ENCODE peak calls at places on chromosomes 3 and 15, in seven cellular contexts. R is lower leg skin; M is stimulated activated CD4-positive, alpha-beta T cell treated with anti-CD3 and anti-CD28 coated beads, Interleukin-12 subunit alpha, Interleukin-12 subunit beta, amount 100 ng/mL, for 4 hours; G is NCI-H460; I is heart right ventricle; C is cardiac muscle cell; H is HS-27A. F is an unnamed sample.

GRCh38 chr15:95975212-95975611 is 355.3 kb upstream of the NR2F2 start:
- DNase-seq in R (no peak), M (no peak), G (no peak), I (no peak), C (no peak), H (no peak), F (no peak)

GRCh38 chr3:99895706-99896441 is 78.2 kb downstream of the CMSS1 start:
- DNase-seq in R (no peak), M (no peak), G (peak), I (no peak), C (peak), H (peak), F (peak)

GRCh38 chr3:127457094-127457475 is 133.4 kb downstream of the TPRA1 start:
- DNase-seq in R (no peak), M (peak), G (no peak), I (no peak), C (peak), H (no peak), F (peak)

GRCh38 chr15:82540984-82541431 is 751 bp upstream of the RPS17 start:
- DNase-seq in R (no peak), M (no peak), G (no peak), I (no peak), C (peak), H (no peak), F (no peak)

GRCh38 chr3:24548278-24548677 is 53.6 kb upstream of the THRB start:
- DNase-seq in R (no peak), M (no peak), G (no peak), I (no peak), C (peak), H (no peak), F (no peak)

GRCh38 chr3:9715127-9715526 is 11.5 kb downstream of the CPNE9 start:
- DNase-seq in R (no peak), M (no peak), G (no peak), I (no peak), C (no peak), H (no peak), F (no peak)

GRCh38 chr3:127744216-127744815 is 71.6 kb downstream of the ABTB1 start:
- DNase-seq in R (no peak), M (no peak), G (no peak), I (no peak), C (no peak), H (no peak), F (no peak)

GRCh38 chr3:148023994-148024393 is 614.8 kb downstream of the ZIC1 start:
- DNase-seq in R (no peak), M (no peak), G (no peak), I (peak), C (peak), H (no peak), F (peak)

GRCh38 chr15:99305761-99306505 is 54.7 kb downstream of the LRRC28 start:
- DNase-seq in R (no peak), M (no peak), G (no peak), I (peak), C (peak), H (peak), F (no peak)

GRCh38 chr15:96053039-96054021 is 277.2 kb upstream of the NR2F2 start:
- DNase-seq in R (peak), M (no peak), G (peak), I (peak), C (peak), H (no peak), F (no peak)

GRCh38 chr15:70323111-70323851 is 225.6 kb upstream of the TLE3 start:
- DNase-seq in R (peak), M (no peak), G (no peak), I (peak), C (peak), H (no peak), F (no peak)

GRCh38 chr3:170697803-170698350 is 112.0 kb upstream of the SLC7A14 start:
- DNase-seq in R (no peak), M (no peak), G (no peak), I (no peak), C (peak), H (no peak), F (no peak)

GRCh38 chr15:51917493-51917892 is 54.1 kb downstream of the LEO1 start:
- DNase-seq in R (no peak), M (no peak), G (peak), I (no peak), C (peak), H (no peak), F (no peak)

GRCh38 chr15:101105059-101105851 is 146.6 kb downstream of the CHSY1 start:
- DNase-seq in R (no peak), M (no peak), G (no peak), I (no peak), C (no peak), H (no peak), F (no peak)

GRCh38 chr15:100781061-100781960 is 98.3 kb upstream of the ALDH1A3 start:
- DNase-seq in R (peak), M (no peak), G (no peak), I (peak), C (no peak), H (no peak), F (no peak)

GRCh38 chr15:101127503-101128076 is 124.3 kb downstream of the CHSY1 start:
- DNase-seq in R (peak), M (peak), G (no peak), I (peak), C (peak), H (peak), F (peak)

GRCh38 chr15:64693134-64693533 is 82.3 kb downstream of the RBPMS2 start:
- DNase-seq in R (no peak), M (no peak), G (no peak), I (peak), C (peak), H (no peak), F (no peak)

GRCh38 chr3:112464264-112464663 is 35.0 kb downstream of the BTLA start:
- DNase-seq in R (no peak), M (no peak), G (no peak), I (no peak), C (peak), H (no peak), F (no peak)

GRCh38 chr3:129346690-129347440 is 68.2 kb downstream of the HMCES start:
- DNase-seq in R (no peak), M (no peak), G (no peak), I (no peak), C (no peak), H (no peak), F (no peak)

GRCh38 chr15:55289011-55289572 is 521 bp downstream of the RAB27A start:
- DNase-seq in R (peak), M (peak), G (no peak), I (no peak), C (peak), H (no peak), F (no peak)

GRCh38 chr15:25022233-25022632 is 67.4 kb downstream of the SNRPN start:
- DNase-seq in R (no peak), M (no peak), G (no peak), I (no peak), C (peak), H (no peak), F (peak)

GRCh38 chr3:8052599-8053185 is 448.9 kb upstream of the LMCD1 start:
- DNase-seq in R (no peak), M (no peak), G (no peak), I (peak), C (peak), H (no peak), F (no peak)

GRCh38 chr3:197854596-197855343 is 63.7 kb downstream of the LRCH3 start:
- DNase-seq in R (no peak), M (no peak), G (peak), I (no peak), C (peak), H (peak), F (peak)

GRCh38 chr3:18401298-18401961 is 23.7 kb downstream of the SATB1 start:
- DNase-seq in R (no peak), M (no peak), G (no peak), I (no peak), C (no peak), H (no peak), F (no peak)

GRCh38 chr3:100210777-100211145 is 50.0 kb upstream of the TBC1D23 start:
- DNase-seq in R (no peak), M (no peak), G (no peak), I (peak), C (peak), H (no peak), F (peak)

GRCh38 chr3:128133273-128133883 is 9.8 kb upstream of the RUVBL1 start:
- DNase-seq in R (no peak), M (no peak), G (peak), I (no peak), C (peak), H (no peak), F (peak)

GRCh38 chr15:73283341-73283962 is 85.3 kb downstream of the HCN4 start:
- DNase-seq in R (no peak), M (no peak), G (no peak), I (no peak), C (no peak), H (peak), F (no peak)

GRCh38 chr15:75620776-75621536 is 4.6 kb downstream of the SNUPN start:
- DNase-seq in R (peak), M (no peak), G (peak), I (peak), C (peak), H (peak), F (peak)

GRCh38 chr15:71808311-71809020 is 1.9 kb upstream of the NR2E3 start:
- DNase-seq in R (no peak), M (no peak), G (no peak), I (no peak), C (no peak), H (no peak), F (no peak)

F was measured in pulmonary artery endothelial cell.